ENCODE peak calls at places on chromosomes 1 and 21, in ten cellular contexts. Q is heart left ventricle, A is esophagus muscularis mucosa, M is esophagus squamous epithelium, D is adrenal gland, Y is uterus, N is spleen, W is tibial nerve, B is testis, J is IMR-90. K is an unnamed sample.

GRCh38 chr1:91221017-91221416 is 183.6 kb downstream of the HFM1 start:
- DNase-seq in Q (no peak), A (no peak), M (no peak), D (no peak), Y (no peak), N (no peak), W (no peak), B (no peak), J (no peak), K (no peak)

GRCh38 chr1:98099501-98099900 is 178.7 kb upstream of the DPYD start:
- DNase-seq in Q (no peak), A (no peak), M (no peak), D (no peak), Y (no peak), N (no peak), W (no peak), B (no peak), J (no peak), K (no peak)

GRCh38 chr1:153903841-153904455 is 18.8 kb downstream of the GATAD2B start:
- DNase-seq in Q (no peak), A (no peak), M (no peak), D (no peak), Y (no peak), N (no peak), W (peak; percentile 38), B (no peak), J (no peak), K (no peak)

GRCh38 chr1:192252776-192253175 is 64.0 kb upstream of the RGS21 start:
- DNase-seq in Q (no peak), A (no peak), M (no peak), D (no peak), Y (no peak), N (no peak), W (no peak), B (no peak), J (no peak), K (no peak)

GRCh38 chr1:8408151-8408839 is 90.4 kb downstream of the SLC45A1 start:
- DNase-seq in Q (peak; percentile 83), A (peak; percentile 95), M (no peak), D (peak; percentile 90), Y (peak; percentile 76), N (no peak), W (peak; percentile 89), B (peak; percentile 91), J (peak; percentile 84), K (peak; percentile 78)

GRCh38 chr21:26087223-26087918 is 83.2 kb downstream of the APP start:
- DNase-seq in Q (no peak), A (no peak), M (no peak), D (no peak), Y (no peak), N (no peak), W (no peak), B (no peak), J (no peak), K (no peak)

GRCh38 chr21:16071082-16071481 is 341.3 kb downstream of the USP25 start:
- DNase-seq in Q (no peak), A (no peak), M (no peak), D (no peak), Y (peak; percentile 47), N (no peak), W (no peak), B (peak; percentile 19), J (no peak), K (no peak)

GRCh38 chr1:77188770-77189169 is 30.5 kb downstream of the PIGK start:
- DNase-seq in Q (no peak), A (no peak), M (no peak), D (no peak), Y (no peak), N (no peak), W (no peak), B (no peak), J (no peak), K (no peak)

GRCh38 chr21:20452935-20453334 is 545.3 kb upstream of the NCAM2 start:
- DNase-seq in Q (no peak), A (no peak), M (no peak), D (no peak), Y (no peak), N (no peak), W (no peak), B (no peak), J (no peak), K (no peak)

GRCh38 chr1:109802136-109802900 is 38.6 kb upstream of the EPS8L3 start:
- DNase-seq in Q (no peak), A (no peak), M (no peak), D (peak; percentile 5), Y (peak; percentile 9), N (no peak), W (no peak), B (no peak), J (no peak), K (peak; percentile 49)

GRCh38 chr1:109802901-109803561 is 39.3 kb upstream of the EPS8L3 start:
- DNase-seq in Q (no peak), A (no peak), M (no peak), D (peak; percentile 6), Y (peak; percentile 13), N (no peak), W (no peak), B (no peak), J (no peak), K (peak; percentile 43)

GRCh38 chr1:109801791-109802135 is 38.0 kb upstream of the EPS8L3 start:
- DNase-seq in Q (no peak), A (no peak), M (no peak), D (peak; percentile 6), Y (no peak), N (no peak), W (no peak), B (no peak), J (no peak), K (no peak)

GRCh38 chr1:109799445-109799844 is 35.7 kb upstream of the EPS8L3 start:
- DNase-seq in Q (no peak), A (no peak), M (no peak), D (no peak), Y (no peak), N (no peak), W (no peak), B (no peak), J (peak; percentile 34), K (no peak)

GRCh38 chr1:109800291-109800690 is 36.6 kb upstream of the EPS8L3 start:
- DNase-seq in Q (no peak), A (no peak), M (no peak), D (no peak), Y (no peak), N (no peak), W (no peak), B (no peak), J (no peak), K (no peak)
- H3K4me1 ChIP-seq in Q (peaks cover 7% of the 10 kb centered on the region), A (peaks cover 32% of the 10 kb centered on the region), M (no peaks in the 10 kb centered on the region), D (no peaks in the 10 kb centered on the region), Y (no peaks in the 10 kb centered on the region), N (peaks cover 53% of the 10 kb centered on the region), W (no peaks in the 10 kb centered on the region), B (no peaks in the 10 kb centered on the region), J (peaks cover 5% of the 10 kb centered on the region), K (peaks cover 2% of the 10 kb centered on the region)

DNA sequence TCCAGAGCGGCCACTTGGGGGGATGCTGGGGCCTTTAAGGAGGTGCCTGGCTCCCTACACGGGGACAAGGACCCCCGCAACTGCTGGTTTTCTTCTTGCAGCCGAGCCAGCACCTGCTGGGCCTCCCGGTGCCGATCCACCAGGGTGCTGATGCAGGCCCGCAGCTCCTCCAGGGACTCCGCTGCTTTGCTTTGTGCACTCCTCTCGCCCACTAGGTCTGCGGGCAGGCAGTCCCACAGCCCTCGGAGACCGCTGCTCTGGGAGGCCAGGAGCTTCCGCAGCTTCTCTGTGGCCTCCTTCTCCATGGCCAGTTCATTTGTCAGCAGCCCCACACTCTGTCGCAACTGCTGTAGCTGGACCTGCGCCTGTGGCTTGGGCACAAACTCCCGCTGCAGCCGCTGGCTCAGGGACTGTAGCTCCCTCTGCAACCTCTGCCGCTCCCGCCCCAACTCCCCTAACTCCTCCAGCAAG is 13.2 kb downstream of the ANKRD35 start:
- DNase-seq in Q (peak; percentile 32), A (no peak), M (no peak), D (peak; percentile 43), Y (peak; percentile 82), N (peak; percentile 78), W (peak; percentile 40), B (peak; percentile 58), J (peak; percentile 30), K (no peak)
- TF ChIP-seq POLR2A in Q (no peak), A (no peak), M (no peak), D (no peak), Y (no peak), N (no peak), W (no peak), B (no peak), J (no peak), K (no peak)

GRCh38 chr1:1599030-1599916 is 662 bp downstream of the FNDC10 start:
- DNase-seq in Q (no peak), A (no peak), M (no peak), D (no peak), Y (no peak), N (peak; percentile 84), W (no peak), B (no peak), J (peak; percentile 37), K (peak; percentile 51)

GRCh38 chr1:1598720-1599029 is 1.3 kb downstream of the FNDC10 start:
- DNase-seq in Q (no peak), A (no peak), M (no peak), D (no peak), Y (no peak), N (no peak), W (no peak), B (no peak), J (no peak), K (no peak)

GRCh38 chr1:1596493-1597274 is 3.3 kb downstream of the FNDC10 start:
- DNase-seq in Q (no peak), A (no peak), M (no peak), D (no peak), Y (no peak), N (no peak), W (no peak), B (no peak), J (no peak), K (no peak)

GRCh38 chr1:1598051-1598719 is 1.8 kb downstream of the FNDC10 start:
- DNase-seq in Q (no peak), A (no peak), M (no peak), D (no peak), Y (no peak), N (no peak), W (no peak), B (no peak), J (no peak), K (no peak)

DNA sequence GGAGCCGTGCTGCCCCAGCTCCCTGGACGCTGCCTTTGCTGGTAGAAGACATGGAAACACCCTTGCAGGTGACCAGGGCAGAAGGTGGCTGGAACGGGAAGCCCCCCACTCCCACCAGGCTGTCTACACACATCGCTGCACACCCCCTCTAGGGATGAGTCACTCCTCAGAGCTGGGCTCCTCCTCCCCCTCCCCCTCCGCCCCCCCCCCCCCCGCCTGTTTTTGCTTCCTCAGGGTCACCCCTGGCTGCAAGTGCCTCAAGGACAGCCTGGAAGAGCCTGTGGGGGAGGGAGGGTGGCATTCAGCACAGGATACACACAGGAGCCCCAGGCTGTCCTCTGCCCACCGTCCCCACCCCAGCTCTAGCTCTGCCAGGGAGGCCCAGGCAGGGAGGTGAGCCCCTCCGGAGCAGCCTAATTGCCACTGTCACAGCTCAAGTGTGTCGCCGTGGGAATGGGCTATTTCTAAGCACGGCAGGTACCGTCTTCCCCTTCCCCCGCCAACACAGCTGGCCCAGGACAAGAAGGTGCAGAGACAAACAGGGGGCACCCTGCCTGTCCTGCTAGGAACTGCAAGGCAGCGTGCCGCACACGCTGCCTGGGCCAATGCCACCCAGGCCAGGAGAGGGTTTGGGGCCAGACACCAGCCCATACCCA is 2.5 kb downstream of the FNDC10 start:
- DNase-seq in Q (no peak), A (no peak), M (no peak), D (peak; percentile 82), Y (no peak), N (peak; percentile 78), W (no peak), B (no peak), J (no peak), K (no peak)
- H3K27me3 ChIP-seq in Q (peaks cover 18% of the 10 kb centered on the region), A (peaks cover 62% of the 10 kb centered on the region), M (no peaks in the 10 kb centered on the region), D (no peaks in the 10 kb centered on the region), Y (peaks cover 5% of the 10 kb centered on the region), N (peaks cover 15% of the 10 kb centered on the region), W (no peaks in the 10 kb centered on the region), B (no peaks in the 10 kb centered on the region), J (peaks cover 24% of the 10 kb centered on the region), K (peaks cover 14% of the 10 kb centered on the region)

GRCh38 chr1:201565771-201566528 is 27.0 kb downstream of the NAV1 start:
- DNase-seq in Q (no peak), A (no peak), M (no peak), D (no peak), Y (no peak), N (peak; percentile 33), W (no peak), B (no peak), J (no peak), K (no peak)
- H3K4me1 ChIP-seq in Q (peaks cover 30% of the 10 kb centered on the region), A (peaks cover 49% of the 10 kb centered on the region), M (peaks cover 3% of the 10 kb centered on the region), D (no peaks in the 10 kb centered on the region), Y (peaks cover 10% of the 10 kb centered on the region), N (peaks cover 22% of the 10 kb centered on the region), W (no peaks in the 10 kb centered on the region), B (no peaks in the 10 kb centered on the region), J (peaks cover 23% of the 10 kb centered on the region), K (peaks cover 5% of the 10 kb centered on the region)

K was measured in Peyer's patch.